ENCODE peak calls at places on chromosome 5, in eight cellular contexts. A is GM12878, G is fibroblast of lung, U is PC-3, N is PC-9, M is GM23248, L is neural progenitor cell, J is mammary epithelial cell. V is an unnamed sample.

GRCh38 chr5:32604800-32605765 is 19.7 kb downstream of the SUB1 start:
- DNase-seq in N (no peak), A (no peak), U (no peak), M (no peak), L (no peak), J (no peak), G (no peak), V (no peak)

GRCh38 chr5:90131734-90132133 is 277.8 kb downstream of the CETN3 start:
- DNase-seq in G (no peak), L (no peak), N (no peak), A (peak; percentile 39), M (no peak), U (no peak), J (no peak), V (no peak)

GRCh38 chr5:93894471-93895354 is 153.3 kb upstream of the POU5F2 start:
- DNase-seq in M (peak; percentile 40), J (no peak), U (no peak), G (peak; percentile 44), L (no peak), N (no peak), A (no peak), V (no peak)

GRCh38 chr5:67082941-67083340 is 113.7 kb downstream of the CD180 start:
- DNase-seq in L (no peak), A (no peak), N (no peak), M (no peak), G (no peak), U (no peak), J (no peak), V (no peak)

GRCh38 chr5:74070766-74071165 is 444.8 kb downstream of the ARHGEF28 start:
- DNase-seq in J (no peak), A (no peak), U (no peak), N (no peak), L (no peak), G (no peak), M (no peak), V (no peak)

GRCh38 chr5:143957455-143957854 is 145.5 kb downstream of the HMHB1 start:
- DNase-seq in J (no peak), U (no peak), M (no peak), L (no peak), N (no peak), G (no peak), A (no peak), V (no peak)

GRCh38 chr5:104817127-104817526 is 1254.5 kb upstream of the NUDT12 start:
- DNase-seq in N (no peak), G (no peak), M (no peak), L (no peak), U (peak; percentile 47), A (no peak), J (no peak), V (no peak)

GRCh38 chr5:124179788-124180187 is 566.7 kb downstream of the ZNF608 start:
- DNase-seq in G (no peak), J (no peak), N (no peak), A (no peak), U (no peak), M (no peak), L (no peak), V (no peak)

GRCh38 chr5:136332213-136332612 is 33.1 kb downstream of the TRPC7 start:
- DNase-seq in M (no peak), N (no peak), A (no peak), U (no peak), G (no peak), J (no peak), L (no peak), V (no peak)

GRCh38 chr5:40572359-40572758 is 107.4 kb upstream of the PTGER4 start:
- DNase-seq in M (no peak), L (no peak), N (no peak), G (peak; percentile 65), A (no peak), J (no peak), U (no peak), V (no peak)

GRCh38 chr5:57776035-57776434 is 293.4 kb upstream of the ACTBL2 start:
- DNase-seq in N (no peak), A (no peak), G (no peak), L (no peak), U (peak; percentile 77), M (no peak), J (no peak), V (no peak)

GRCh38 chr5:40754381-40755092 is 1.2 kb downstream of the TTC33 start:
- DNase-seq in A (no peak), J (no peak), N (no peak), G (peak; percentile 57), U (peak; percentile 54), M (peak; percentile 62), L (peak; percentile 22), V (no peak)

GRCh38 chr5:38360323-38361061 is 102.1 kb downstream of the EGFLAM start:
- DNase-seq in G (no peak), N (no peak), A (no peak), L (no peak), U (no peak), M (no peak), J (no peak), V (no peak)

GRCh38 chr5:176535101-176535654 is 2.0 kb downstream of the RNF44 start:
- DNase-seq in A (peak; percentile 46), N (peak; percentile 29), J (no peak), M (peak; percentile 56), U (peak; percentile 19), G (peak; percentile 45), L (no peak), V (peak; percentile 76)

GRCh38 chr5:168675883-168676408 is 96.8 kb upstream of the PANK3 start:
- DNase-seq in U (no peak), N (no peak), J (no peak), A (no peak), M (no peak), G (no peak), L (no peak), V (no peak)

GRCh38 chr5:124697912-124698690 is 48.3 kb downstream of the ZNF608 start:
- DNase-seq in L (peak; percentile 39), A (no peak), N (no peak), U (no peak), G (peak; percentile 43), J (no peak), M (peak; percentile 37), V (no peak)

GRCh38 chr5:145818604-145819003 is 16.5 kb downstream of the PRELID2 start:
- DNase-seq in L (no peak), M (no peak), N (no peak), J (no peak), A (no peak), U (no peak), G (no peak), V (no peak)

GRCh38 chr5:61277781-61278180 is 54.3 kb upstream of the ZSWIM6 start:
- DNase-seq in N (no peak), U (peak; percentile 18), L (no peak), M (no peak), J (peak; percentile 82), A (no peak), G (no peak), V (no peak)
- H2AFZ ChIP-seq in N (no peak overlapping the region), U (no peak overlapping the region), L (peak overlapping the region; percentile 90), M (peak overlapping the region; percentile 93), J (no peak overlapping the region), A (no peak overlapping the region), G (no peak overlapping the region), V (no peak overlapping the region)

GRCh38 chr5:102807878-102808502 is 52.9 kb downstream of the PAM start:
- DNase-seq in A (no peak), M (peak; percentile 31), N (no peak), J (no peak), U (no peak), L (peak; percentile 47), G (peak; percentile 47), V (no peak)

GRCh38 chr5:102811962-102812361 is 56.9 kb downstream of the PAM start:
- DNase-seq in J (peak; percentile 75), A (no peak), L (no peak), N (no peak), M (peak; percentile 50), U (peak; percentile 96), G (peak; percentile 70), V (no peak)

GRCh38 chr5:102813740-102814139 is 58.6 kb downstream of the PAM start:
- DNase-seq in G (no peak), A (no peak), J (no peak), U (no peak), N (no peak), L (no peak), M (no peak), V (no peak)

DNA sequence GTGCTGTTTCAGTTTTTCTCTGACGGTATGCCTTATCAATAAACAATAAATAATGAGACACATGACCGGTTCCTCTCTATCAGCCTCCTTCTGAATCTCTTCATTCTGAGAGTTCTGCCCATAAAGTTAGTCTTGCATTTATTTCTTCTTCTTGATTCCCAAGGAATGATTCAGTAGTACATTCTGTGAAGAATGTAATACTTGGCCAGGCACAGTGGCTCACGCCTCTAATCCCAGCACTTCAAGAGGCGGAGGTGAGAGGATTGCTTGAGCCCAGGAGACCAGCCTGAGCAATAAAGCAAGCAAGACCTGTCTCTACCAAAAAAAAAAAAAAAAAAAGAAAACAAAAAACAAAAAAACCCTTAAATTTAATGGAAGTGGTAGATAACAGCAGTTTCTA is 53.9 kb downstream of the PAM start:
- DNase-seq in G (peak; percentile 24), A (no peak), L (no peak), J (no peak), N (no peak), U (no peak), M (peak; percentile 62), V (no peak)
- H3K4me2 ChIP-seq in G (no peak overlapping the region), A (no peak overlapping the region), L (no peak overlapping the region), J (no peak overlapping the region), N (no peak overlapping the region), U (no peak overlapping the region), M (peak overlapping the region; percentile 19), V (no peak overlapping the region)

DNA sequence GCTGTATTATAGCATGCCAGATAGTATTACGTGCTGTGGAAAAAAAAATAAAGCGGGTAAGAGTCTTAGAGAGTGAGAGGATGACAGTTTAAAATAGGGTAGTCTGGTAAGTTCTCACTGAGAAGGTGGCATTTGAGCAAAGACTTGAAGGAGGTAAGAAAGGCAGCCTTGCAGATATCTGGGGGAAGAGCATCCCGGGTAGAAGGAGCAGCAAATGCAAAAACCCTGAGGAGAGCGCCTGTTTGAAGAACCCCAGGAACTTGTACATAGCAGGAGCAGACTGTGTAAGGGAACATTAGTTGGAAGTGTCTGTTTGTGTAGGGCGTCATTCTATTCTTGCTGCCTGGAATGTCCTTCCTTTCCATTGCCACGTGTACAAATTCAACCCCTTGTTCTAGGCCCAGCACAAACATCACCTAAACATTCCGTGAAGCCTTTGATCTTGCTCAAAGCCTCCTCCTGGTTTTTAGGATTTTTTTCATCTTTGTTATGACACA is 2.6 kb downstream of the AP3S1 start:
- DNase-seq in G (no peak), A (no peak), J (no peak), N (no peak), M (peak; percentile 62), U (no peak), L (no peak), V (peak; percentile 37)
- H3K4me3 ChIP-seq in G (peak overlapping the region; percentile 93), A (peak overlapping the region; percentile 83), J (no peak overlapping the region), N (no peak overlapping the region), M (peak overlapping the region; percentile 96), U (no peak overlapping the region), L (no peak overlapping the region), V (peak overlapping the region; percentile 90)

DNA sequence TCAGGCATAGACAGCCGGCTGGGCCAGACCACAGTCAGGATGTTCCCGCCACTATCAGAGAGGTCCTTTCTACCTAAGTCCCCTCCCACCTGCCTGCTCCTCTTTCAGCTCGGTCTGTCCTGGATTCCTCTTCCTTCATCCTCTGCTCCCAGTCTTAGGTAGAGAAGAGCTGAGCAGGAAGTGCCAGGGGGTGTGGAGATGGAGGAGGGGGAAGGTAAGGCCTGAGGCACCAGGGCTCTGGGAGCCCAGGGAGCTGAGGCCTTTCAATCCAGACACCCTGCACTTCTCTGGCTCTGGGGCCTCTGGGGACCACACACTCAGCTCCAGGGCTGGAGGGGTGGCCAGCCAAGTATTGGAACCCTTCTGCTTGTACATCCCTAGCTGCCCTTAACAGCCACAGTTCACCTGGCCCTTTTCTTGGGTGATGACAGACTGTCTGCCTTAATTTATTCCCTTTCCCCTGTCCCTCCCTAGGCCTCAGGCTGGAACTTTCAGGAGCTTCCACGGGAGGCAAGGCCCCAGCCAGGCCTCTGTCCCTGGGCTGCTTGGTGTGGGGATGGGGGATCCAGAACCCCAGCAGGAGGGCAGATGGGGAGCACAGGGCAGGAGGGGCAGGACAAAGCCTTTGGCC is 15.6 kb downstream of the IRF1 start:
- DNase-seq in J (no peak), N (no peak), L (no peak), G (no peak), U (no peak), M (no peak), A (no peak), V (no peak)
- H2AFZ ChIP-seq in J (peak overlapping the region; percentile 3), N (no peak overlapping the region), L (peak overlapping the region; percentile 77), G (no peak overlapping the region), U (no peak overlapping the region), M (no peak overlapping the region), A (no peak overlapping the region), V (no peak overlapping the region)